ENCODE peak calls at places on chromosome X, in six cellular contexts. One of them, this sample, is unnamed.

GRCh38 chrX:54695816-54696487 is 102.1 kb downstream of the ITIH6 start:
- DNase-seq in fibroblast of mammary gland: peak; percentile 7
- DNase-seq in activated CD4-positive, alpha-beta T cell treated with anti-CD3 and anti-CD28 coated beads, Interleukin-2, amount 10 ng/mL, durations not matched to agents 7 days and 5 days: no peak
- DNase-seq in glutamatergic neuron: no peak
- DNase-seq in H4: no peak
- DNase-seq in Kasumi-1: no peak
- DNase-seq in this sample: no peak

GRCh38 chrX:37786666-37787337 is 6.9 kb downstream of the CYBB start:
- DNase-seq in H4: no peak
- DNase-seq in Kasumi-1: no peak
- DNase-seq in activated CD4-positive, alpha-beta T cell treated with anti-CD3 and anti-CD28 coated beads, Interleukin-2, amount 10 ng/mL, durations not matched to agents 7 days and 5 days: no peak
- DNase-seq in glutamatergic neuron: no peak
- DNase-seq in fibroblast of mammary gland: no peak
- DNase-seq in this sample: no peak

GRCh38 chrX:154751669-154752271 is 893 bp upstream of the GAB3 start:
- DNase-seq in H4: no peak
- DNase-seq in activated CD4-positive, alpha-beta T cell treated with anti-CD3 and anti-CD28 coated beads, Interleukin-2, amount 10 ng/mL, durations not matched to agents 7 days and 5 days: no peak
- DNase-seq in Kasumi-1: no peak
- DNase-seq in glutamatergic neuron: no peak
- DNase-seq in fibroblast of mammary gland: no peak
- DNase-seq in this sample: no peak

GRCh38 chrX:100748133-100748532 is 16.2 kb upstream of the SYTL4 start:
- DNase-seq in H4: no peak
- DNase-seq in activated CD4-positive, alpha-beta T cell treated with anti-CD3 and anti-CD28 coated beads, Interleukin-2, amount 10 ng/mL, durations not matched to agents 7 days and 5 days: no peak
- DNase-seq in fibroblast of mammary gland: no peak
- DNase-seq in Kasumi-1: no peak
- DNase-seq in glutamatergic neuron: no peak
- DNase-seq in this sample: no peak

GRCh38 chrX:113675278-113675677 is 834.6 kb upstream of the AMOT start:
- DNase-seq in H4: no peak
- DNase-seq in fibroblast of mammary gland: peak; percentile 13
- DNase-seq in glutamatergic neuron: no peak
- DNase-seq in Kasumi-1: no peak
- DNase-seq in activated CD4-positive, alpha-beta T cell treated with anti-CD3 and anti-CD28 coated beads, Interleukin-2, amount 10 ng/mL, durations not matched to agents 7 days and 5 days: no peak
- DNase-seq in this sample: no peak

GRCh38 chrX:51891245-51891644 is 2.2 kb upstream of the MAGED1 start:
- DNase-seq in glutamatergic neuron: no peak
- DNase-seq in activated CD4-positive, alpha-beta T cell treated with anti-CD3 and anti-CD28 coated beads, Interleukin-2, amount 10 ng/mL, durations not matched to agents 7 days and 5 days: no peak
- DNase-seq in fibroblast of mammary gland: no peak
- DNase-seq in Kasumi-1: no peak
- DNase-seq in H4: no peak
- DNase-seq in this sample: no peak

GRCh38 chrX:134239016-134239415 is 2.0 kb downstream of the CCDC160 start:
- DNase-seq in activated CD4-positive, alpha-beta T cell treated with anti-CD3 and anti-CD28 coated beads, Interleukin-2, amount 10 ng/mL, durations not matched to agents 7 days and 5 days: no peak
- DNase-seq in fibroblast of mammary gland: no peak
- DNase-seq in H4: no peak
- DNase-seq in Kasumi-1: no peak
- DNase-seq in glutamatergic neuron: no peak
- DNase-seq in this sample: no peak

GRCh38 chrX:83469551-83469950 is 38.5 kb upstream of the POU3F4 start:
- DNase-seq in glutamatergic neuron: peak; percentile 33
- DNase-seq in fibroblast of mammary gland: peak; percentile 5
- DNase-seq in Kasumi-1: peak; percentile 33
- DNase-seq in activated CD4-positive, alpha-beta T cell treated with anti-CD3 and anti-CD28 coated beads, Interleukin-2, amount 10 ng/mL, durations not matched to agents 7 days and 5 days: no peak
- DNase-seq in H4: peak; percentile 12
- DNase-seq in this sample: peak; percentile 19

GRCh38 chrX:111095974-111096870 is at the start of gene PAK3:
- DNase-seq in glutamatergic neuron: peak; percentile 61
- DNase-seq in activated CD4-positive, alpha-beta T cell treated with anti-CD3 and anti-CD28 coated beads, Interleukin-2, amount 10 ng/mL, durations not matched to agents 7 days and 5 days: peak; percentile 12
- DNase-seq in Kasumi-1: no peak
- DNase-seq in fibroblast of mammary gland: peak; percentile 48
- DNase-seq in H4: peak; percentile 72
- DNase-seq in this sample: peak; percentile 53

GRCh38 chrX:55778322-55778721 is 60.8 kb downstream of the RRAGB start:
- DNase-seq in Kasumi-1: no peak
- DNase-seq in H4: no peak
- DNase-seq in activated CD4-positive, alpha-beta T cell treated with anti-CD3 and anti-CD28 coated beads, Interleukin-2, amount 10 ng/mL, durations not matched to agents 7 days and 5 days: no peak
- DNase-seq in glutamatergic neuron: no peak
- DNase-seq in fibroblast of mammary gland: no peak
- DNase-seq in this sample: no peak

GRCh38 chrX:103398321-103398937 is 22.1 kb downstream of the BEX3 start:
- DNase-seq in fibroblast of mammary gland: peak; percentile 91
- DNase-seq in H4: peak; percentile 73
- DNase-seq in activated CD4-positive, alpha-beta T cell treated with anti-CD3 and anti-CD28 coated beads, Interleukin-2, amount 10 ng/mL, durations not matched to agents 7 days and 5 days: no peak
- DNase-seq in Kasumi-1: peak; percentile 17
- DNase-seq in glutamatergic neuron: no peak
- DNase-seq in this sample: no peak

This sample was measured in D341Med.